ENCODE peak calls at places on chromosomes 2 and 18, in ten cellular contexts. S is psoas muscle; P is activated CD8-positive, alpha-beta memory T cell treated with anti-CD3 and anti-CD28 coated beads for 48 hours; Z is neuronal stem cell; O is heart right ventricle; G is AG10803; L is astrocyte of the cerebellum; J is anterior cingulate cortex; F is activated CD4-positive, alpha-beta T cell treated with anti-CD3 and anti-CD28 coated beads, Interleukin-2, amount 50 U/mL, for 1 hour; V is WTC11. Y is an unnamed sample.
A peak's percentile ranks its signal among the peaks of the same experiment; 100 is the strongest.

GRCh38 chr2:74548919-74549684 is 4.6 kb downstream of the LOXL3 start:
- DNase-seq in J (no peak), L (no peak), O (peak; percentile 80), Z (peak; percentile 49), P (no peak), V (peak; percentile 83), G (peak; percentile 40), S (peak; percentile 79), F (no peak), Y (peak; percentile 90)

GRCh38 chr2:219634951-219635751 is 7.7 kb downstream of the SLC4A3 start:
- DNase-seq in Z (no peak), V (no peak), P (no peak), S (peak; percentile 48), O (no peak), G (no peak), F (no peak), L (no peak), J (no peak), Y (no peak)

GRCh38 chr18:58313491-58314032 is 269.5 kb downstream of the NEDD4L start:
- DNase-seq in V (no peak), J (no peak), P (no peak), Z (no peak), S (no peak), G (no peak), F (no peak), L (no peak), O (peak; percentile 38), Y (peak; percentile 32)

GRCh38 chr18:36942264-36942663 is 113.3 kb downstream of the KIAA1328 start:
- DNase-seq in G (peak; percentile 27), Z (peak; percentile 20), P (no peak), J (no peak), F (no peak), O (no peak), L (peak; percentile 19), V (no peak), S (no peak), Y (peak; percentile 49)

GRCh38 chr2:65576861-65577601 is 144.6 kb upstream of the SPRED2 start:
- DNase-seq in F (no peak), Z (no peak), G (peak; percentile 93), J (no peak), L (peak; percentile 89), P (no peak), O (no peak), V (no peak), S (no peak), Y (peak; percentile 92)

GRCh38 chr2:205210494-205210893 is 471.8 kb upstream of the NRP2 start:
- DNase-seq in L (no peak), J (no peak), G (no peak), F (no peak), O (no peak), Z (no peak), V (no peak), P (no peak), S (no peak), Y (no peak)

GRCh38 chr2:16624419-16624745 is 41.3 kb downstream of the CYRIA start:
- DNase-seq in Z (no peak), J (no peak), O (no peak), P (no peak), L (no peak), G (no peak), V (no peak), S (no peak), F (no peak), Y (no peak)

GRCh38 chr2:150994041-150994440 is 267.6 kb downstream of the RBM43 start:
- DNase-seq in P (no peak), G (peak; percentile 62), O (no peak), V (no peak), S (no peak), L (no peak), Z (no peak), J (no peak), F (no peak), Y (peak; percentile 16)

GRCh38 chr2:64562148-64562784 is 38.1 kb downstream of the AFTPH start:
- DNase-seq in J (no peak), V (no peak), Z (no peak), S (no peak), L (peak; percentile 3), O (no peak), F (no peak), G (peak; percentile 22), P (no peak), Y (peak; percentile 54)

GRCh38 chr2:234994340-234995321 is 42.8 kb downstream of the SH3BP4 start:
- DNase-seq in S (peak; percentile 41), J (no peak), O (no peak), V (no peak), L (no peak), G (no peak), F (no peak), P (no peak), Z (no peak), Y (no peak)

GRCh38 chr2:62731275-62731674 is 25.8 kb downstream of the EHBP1 start:
- DNase-seq in S (no peak), Z (no peak), G (no peak), J (no peak), P (no peak), O (no peak), F (no peak), V (no peak), L (no peak), Y (no peak)